ENCODE peak calls at places on chromosomes 12 and 14, in nine cellular contexts. One of them, this sample, is unnamed.

GRCh38 chr14:94966868-94967267 is 190.5 kb downstream of the DICER1 start:
- DNase-seq in suprapubic skin: no peak
- DNase-seq in CD4-positive, CD25-positive, alpha-beta regulatory T cell: no peak
- DNase-seq in uterus: no peak
- DNase-seq in A549: no peak
- DNase-seq in colonic mucosa: no peak
- DNase-seq in heart left ventricle: no peak
- DNase-seq in gastrocnemius medialis: no peak
- DNase-seq in GM23338: no peak
- DNase-seq in this sample: no peak

GRCh38 chr12:121858662-121859572 is at the start of gene HPD:
- DNase-seq in suprapubic skin: no peak
- DNase-seq in CD4-positive, CD25-positive, alpha-beta regulatory T cell: no peak
- DNase-seq in uterus: peak
- DNase-seq in A549: no peak
- DNase-seq in colonic mucosa: peak
- DNase-seq in heart left ventricle: peak
- DNase-seq in gastrocnemius medialis: peak
- DNase-seq in GM23338: peak
- DNase-seq in this sample: no peak

GRCh38 chr12:43551971-43552559 is at the start of gene ADAMTS20:
- DNase-seq in suprapubic skin: no peak
- DNase-seq in CD4-positive, CD25-positive, alpha-beta regulatory T cell: no peak
- DNase-seq in uterus: no peak
- DNase-seq in A549: no peak
- DNase-seq in colonic mucosa: no peak
- DNase-seq in heart left ventricle: no peak
- DNase-seq in gastrocnemius medialis: no peak
- DNase-seq in GM23338: peak
- DNase-seq in this sample: no peak

GRCh38 chr12:47802312-47802711 is 17.4 kb downstream of the HDAC7 start:
- DNase-seq in suprapubic skin: peak
- DNase-seq in CD4-positive, CD25-positive, alpha-beta regulatory T cell: peak
- DNase-seq in uterus: no peak
- DNase-seq in A549: no peak
- DNase-seq in colonic mucosa: no peak
- DNase-seq in heart left ventricle: peak
- DNase-seq in gastrocnemius medialis: no peak
- DNase-seq in GM23338: peak
- DNase-seq in this sample: no peak

GRCh38 chr14:91380610-91381371 is 36.8 kb downstream of the CCDC88C start:
- DNase-seq in suprapubic skin: no peak
- DNase-seq in CD4-positive, CD25-positive, alpha-beta regulatory T cell: no peak
- DNase-seq in uterus: peak
- DNase-seq in A549: no peak
- DNase-seq in colonic mucosa: no peak
- DNase-seq in heart left ventricle: peak
- DNase-seq in gastrocnemius medialis: no peak
- DNase-seq in GM23338: no peak
- DNase-seq in this sample: no peak

GRCh38 chr12:60035835-60036234 is 440.0 kb downstream of the SLC16A7 start:
- DNase-seq in suprapubic skin: no peak
- DNase-seq in CD4-positive, CD25-positive, alpha-beta regulatory T cell: no peak
- DNase-seq in uterus: no peak
- DNase-seq in A549: no peak
- DNase-seq in colonic mucosa: no peak
- DNase-seq in heart left ventricle: no peak
- DNase-seq in gastrocnemius medialis: no peak
- DNase-seq in GM23338: no peak
- DNase-seq in this sample: no peak

GRCh38 chr12:77940011-77940423 is 109.3 kb downstream of the NAV3 start:
- DNase-seq in suprapubic skin: no peak
- DNase-seq in CD4-positive, CD25-positive, alpha-beta regulatory T cell: no peak
- DNase-seq in uterus: peak
- DNase-seq in A549: peak
- DNase-seq in colonic mucosa: no peak
- DNase-seq in heart left ventricle: no peak
- DNase-seq in gastrocnemius medialis: no peak
- DNase-seq in GM23338: no peak
- DNase-seq in this sample: no peak

GRCh38 chr12:57134949-57135348 is 6.7 kb downstream of the LRP1 start:
- DNase-seq in suprapubic skin: no peak
- DNase-seq in CD4-positive, CD25-positive, alpha-beta regulatory T cell: no peak
- DNase-seq in uterus: peak
- DNase-seq in A549: no peak
- DNase-seq in colonic mucosa: no peak
- DNase-seq in heart left ventricle: no peak
- DNase-seq in gastrocnemius medialis: no peak
- DNase-seq in GM23338: no peak
- DNase-seq in this sample: no peak

GRCh38 chr14:34680806-34681479 is 33.5 kb downstream of the CFL2 start:
- DNase-seq in suprapubic skin: no peak
- DNase-seq in CD4-positive, CD25-positive, alpha-beta regulatory T cell: no peak
- DNase-seq in uterus: no peak
- DNase-seq in A549: no peak
- DNase-seq in colonic mucosa: no peak
- DNase-seq in heart left ventricle: no peak
- DNase-seq in gastrocnemius medialis: no peak
- DNase-seq in GM23338: no peak
- DNase-seq in this sample: no peak

GRCh38 chr12:65415826-65416225 is 137.3 kb downstream of the MSRB3 start:
- DNase-seq in suprapubic skin: no peak
- DNase-seq in CD4-positive, CD25-positive, alpha-beta regulatory T cell: no peak
- DNase-seq in uterus: no peak
- DNase-seq in A549: no peak
- DNase-seq in colonic mucosa: no peak
- DNase-seq in heart left ventricle: no peak
- DNase-seq in gastrocnemius medialis: no peak
- DNase-seq in GM23338: no peak
- DNase-seq in this sample: no peak

GRCh38 chr14:34426313-34427295 is 35.4 kb downstream of the SPTSSA start:
- DNase-seq in suprapubic skin: no peak
- DNase-seq in CD4-positive, CD25-positive, alpha-beta regulatory T cell: no peak
- DNase-seq in uterus: no peak
- DNase-seq in A549: no peak
- DNase-seq in colonic mucosa: peak
- DNase-seq in heart left ventricle: no peak
- DNase-seq in gastrocnemius medialis: no peak
- DNase-seq in GM23338: no peak
- DNase-seq in this sample: no peak

GRCh38 chr12:29282452-29282851 is 98.5 kb downstream of the ERGIC2 start:
- DNase-seq in suprapubic skin: no peak
- DNase-seq in CD4-positive, CD25-positive, alpha-beta regulatory T cell: no peak
- DNase-seq in uterus: no peak
- DNase-seq in A549: no peak
- DNase-seq in colonic mucosa: no peak
- DNase-seq in heart left ventricle: no peak
- DNase-seq in gastrocnemius medialis: no peak
- DNase-seq in GM23338: no peak
- DNase-seq in this sample: no peak

GRCh38 chr14:20986811-20987210 is 3.0 kb upstream of the METTL17 start:
- DNase-seq in suprapubic skin: no peak
- DNase-seq in CD4-positive, CD25-positive, alpha-beta regulatory T cell: no peak
- DNase-seq in uterus: peak
- DNase-seq in A549: peak
- DNase-seq in colonic mucosa: no peak
- DNase-seq in heart left ventricle: no peak
- DNase-seq in gastrocnemius medialis: no peak
- DNase-seq in GM23338: no peak
- DNase-seq in this sample: no peak

DNA sequence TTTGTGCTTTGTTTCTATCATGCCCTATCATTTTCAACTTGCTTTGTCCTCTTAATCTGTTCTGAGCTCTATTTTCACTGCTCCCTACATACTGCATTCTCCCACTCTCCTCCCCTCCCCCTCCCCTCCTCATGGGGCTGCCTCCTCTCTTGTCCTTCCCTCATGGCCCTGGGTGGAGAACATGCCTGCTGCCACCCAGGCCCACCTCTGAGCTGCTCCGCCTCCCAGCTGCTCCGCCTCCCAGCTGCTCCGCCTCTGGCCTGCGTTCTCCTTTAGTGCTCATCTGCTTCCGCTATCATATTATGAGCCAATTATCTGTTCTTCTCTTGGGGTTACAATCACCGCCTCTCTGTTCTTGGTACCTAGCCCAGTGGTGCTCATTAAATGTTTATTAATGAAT is 32.2 kb upstream of the FAM181A start:
- DNase-seq in suprapubic skin: no peak
- DNase-seq in CD4-positive, CD25-positive, alpha-beta regulatory T cell: no peak
- DNase-seq in uterus: no peak
- DNase-seq in A549: no peak
- DNase-seq in colonic mucosa: no peak
- DNase-seq in heart left ventricle: no peak
- DNase-seq in gastrocnemius medialis: no peak
- DNase-seq in GM23338: peak
- DNase-seq in this sample: no peak
- H3K27ac ChIP-seq in suprapubic skin: no peak
- H3K27ac ChIP-seq in CD4-positive, CD25-positive, alpha-beta regulatory T cell: no peak
- H3K27ac ChIP-seq in uterus: no peak
- H3K27ac ChIP-seq in A549: no peak
- H3K27ac ChIP-seq in colonic mucosa: no peak
- H3K27ac ChIP-seq in heart left ventricle: no peak
- H3K27ac ChIP-seq in gastrocnemius medialis: no peak
- H3K27ac ChIP-seq in GM23338: no peak
- H3K27ac ChIP-seq in this sample: no peak

GRCh38 chr12:6124411-6125151 is at the start of gene VWF:
- DNase-seq in suprapubic skin: peak
- DNase-seq in CD4-positive, CD25-positive, alpha-beta regulatory T cell: no peak
- DNase-seq in uterus: no peak
- DNase-seq in A549: no peak
- DNase-seq in colonic mucosa: no peak
- DNase-seq in heart left ventricle: no peak
- DNase-seq in gastrocnemius medialis: no peak
- DNase-seq in GM23338: no peak
- DNase-seq in this sample: no peak

GRCh38 chr12:6120796-6121473 is 3.5 kb downstream of the VWF start:
- DNase-seq in suprapubic skin: no peak
- DNase-seq in CD4-positive, CD25-positive, alpha-beta regulatory T cell: no peak
- DNase-seq in uterus: no peak
- DNase-seq in A549: no peak
- DNase-seq in colonic mucosa: no peak
- DNase-seq in heart left ventricle: no peak
- DNase-seq in gastrocnemius medialis: no peak
- DNase-seq in GM23338: no peak
- DNase-seq in this sample: no peak

GRCh38 chr12:6118891-6119568 is 5.4 kb downstream of the VWF start:
- DNase-seq in suprapubic skin: no peak
- DNase-seq in CD4-positive, CD25-positive, alpha-beta regulatory T cell: no peak
- DNase-seq in uterus: no peak
- DNase-seq in A549: no peak
- DNase-seq in colonic mucosa: no peak
- DNase-seq in heart left ventricle: no peak
- DNase-seq in gastrocnemius medialis: no peak
- DNase-seq in GM23338: no peak
- DNase-seq in this sample: no peak

GRCh38 chr12:6122211-6122610 is 2.3 kb downstream of the VWF start:
- DNase-seq in suprapubic skin: no peak
- DNase-seq in CD4-positive, CD25-positive, alpha-beta regulatory T cell: no peak
- DNase-seq in uterus: no peak
- DNase-seq in A549: no peak
- DNase-seq in colonic mucosa: no peak
- DNase-seq in heart left ventricle: no peak
- DNase-seq in gastrocnemius medialis: no peak
- DNase-seq in GM23338: no peak
- DNase-seq in this sample: no peak

DNA sequence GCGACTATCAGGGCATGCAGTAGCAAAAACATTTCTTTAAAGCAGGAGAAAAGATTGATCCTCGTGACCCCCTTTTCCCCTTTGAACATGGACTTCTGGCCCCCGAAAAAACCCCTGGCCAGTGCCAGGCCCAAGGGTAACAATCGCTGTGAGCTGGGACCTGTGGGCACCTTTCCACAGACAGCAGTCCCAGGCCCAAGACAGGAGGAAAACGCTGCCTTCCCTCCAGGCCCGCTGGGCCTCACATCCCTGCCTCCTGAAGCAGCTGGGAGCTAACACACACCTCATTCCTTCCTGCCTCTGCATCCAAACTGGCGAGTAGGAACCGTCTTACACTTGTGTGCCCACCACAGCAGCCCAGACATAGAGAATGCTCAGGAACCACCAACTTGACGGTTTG is 1.2 kb downstream of the VWF start:
- DNase-seq in suprapubic skin: no peak
- DNase-seq in CD4-positive, CD25-positive, alpha-beta regulatory T cell: no peak
- DNase-seq in uterus: no peak
- DNase-seq in A549: no peak
- DNase-seq in colonic mucosa: no peak
- DNase-seq in heart left ventricle: no peak
- DNase-seq in gastrocnemius medialis: no peak
- DNase-seq in GM23338: no peak
- DNase-seq in this sample: no peak
- H3K4me3 ChIP-seq in suprapubic skin: peak
- H3K4me3 ChIP-seq in CD4-positive, CD25-positive, alpha-beta regulatory T cell: no peak
- H3K4me3 ChIP-seq in uterus: peak
- H3K4me3 ChIP-seq in A549: no peak
- H3K4me3 ChIP-seq in colonic mucosa: no peak
- H3K4me3 ChIP-seq in heart left ventricle: peak
- H3K4me3 ChIP-seq in gastrocnemius medialis: peak
- H3K4me3 ChIP-seq in GM23338: no peak
- H3K4me3 ChIP-seq in this sample: no peak

DNA sequence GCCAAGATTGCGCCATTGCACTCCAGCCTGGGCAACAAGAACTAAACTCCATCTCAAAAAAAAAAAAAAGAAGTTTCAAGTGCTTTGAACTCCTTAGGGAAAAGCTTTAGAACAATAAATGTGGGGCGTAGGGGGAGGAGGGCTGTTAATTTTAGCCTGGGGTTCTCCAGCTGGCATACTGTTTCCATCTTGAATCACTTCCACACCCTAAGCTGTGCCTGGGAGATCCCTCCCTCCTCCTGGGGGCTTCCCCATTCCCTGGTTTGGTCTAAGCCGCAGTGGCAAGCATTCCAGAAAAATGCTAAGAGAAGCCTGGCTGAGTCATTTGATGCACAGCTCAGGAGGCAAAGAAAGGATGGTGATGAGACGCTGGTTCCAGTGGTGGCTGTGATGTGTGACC is 2.3 kb upstream of the ZNF384 start:
- DNase-seq in suprapubic skin: no peak
- DNase-seq in CD4-positive, CD25-positive, alpha-beta regulatory T cell: no peak
- DNase-seq in uterus: no peak
- DNase-seq in A549: no peak
- DNase-seq in colonic mucosa: no peak
- DNase-seq in heart left ventricle: no peak
- DNase-seq in gastrocnemius medialis: no peak
- DNase-seq in GM23338: peak
- DNase-seq in this sample: no peak
- H3K27ac ChIP-seq in suprapubic skin: no peak
- H3K27ac ChIP-seq in CD4-positive, CD25-positive, alpha-beta regulatory T cell: no peak
- H3K27ac ChIP-seq in uterus: no peak
- H3K27ac ChIP-seq in A549: no peak
- H3K27ac ChIP-seq in colonic mucosa: no peak
- H3K27ac ChIP-seq in heart left ventricle: no peak
- H3K27ac ChIP-seq in gastrocnemius medialis: no peak
- H3K27ac ChIP-seq in GM23338: no peak
- H3K27ac ChIP-seq in this sample: no peak

DNA sequence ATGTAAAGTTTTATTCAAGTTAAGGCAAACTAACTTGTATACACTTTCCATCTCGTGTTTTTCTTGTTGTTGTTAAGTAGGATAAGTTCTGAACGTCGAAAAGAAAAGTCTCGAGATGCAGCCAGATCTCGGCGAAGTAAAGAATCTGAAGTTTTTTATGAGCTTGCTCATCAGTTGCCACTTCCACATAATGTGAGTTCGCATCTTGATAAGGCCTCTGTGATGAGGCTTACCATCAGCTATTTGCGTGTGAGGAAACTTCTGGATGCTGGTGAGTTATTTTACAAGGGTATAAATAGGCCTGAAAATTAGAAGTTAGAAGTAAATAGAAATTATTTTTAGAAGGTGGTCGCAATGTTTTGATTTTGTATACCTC is 25.0 kb downstream of the HIF1A start:
- DNase-seq in suprapubic skin: no peak
- DNase-seq in CD4-positive, CD25-positive, alpha-beta regulatory T cell: peak
- DNase-seq in uterus: no peak
- DNase-seq in A549: no peak
- DNase-seq in colonic mucosa: no peak
- DNase-seq in heart left ventricle: no peak
- DNase-seq in gastrocnemius medialis: no peak
- DNase-seq in GM23338: no peak
- DNase-seq in this sample: no peak
- H3K4me3 ChIP-seq in suprapubic skin: no peak
- H3K4me3 ChIP-seq in CD4-positive, CD25-positive, alpha-beta regulatory T cell: peak
- H3K4me3 ChIP-seq in uterus: no peak
- H3K4me3 ChIP-seq in A549: no peak
- H3K4me3 ChIP-seq in colonic mucosa: no peak
- H3K4me3 ChIP-seq in heart left ventricle: no peak
- H3K4me3 ChIP-seq in gastrocnemius medialis: no peak
- H3K4me3 ChIP-seq in GM23338: no peak
- H3K4me3 ChIP-seq in this sample: no peak

This sample was measured in CD8-positive, alpha-beta T cell.